ENCODE peak calls at places on chromosomes 5 and 9, in five cellular contexts. One of them, this sample, is unnamed.
A peak's percentile ranks its signal among the peaks of the same experiment; 100 is the strongest.

GRCh38 chr5:115168829-115169391 is 798 bp downstream of the TRIM36 start:
- DNase-seq in H9: peak; percentile 37
- DNase-seq in mesendoderm: peak; percentile 39
- DNase-seq in H1: no peak
- DNase-seq in IMR-90: no peak
- DNase-seq in this sample: peak; percentile 44

GRCh38 chr5:13659391-13659790 is 285.1 kb downstream of the DNAH5 start:
- DNase-seq in H9: no peak
- DNase-seq in mesendoderm: no peak
- DNase-seq in H1: no peak
- DNase-seq in IMR-90: peak; percentile 63
- DNase-seq in this sample: no peak

GRCh38 chr5:44665101-44665701 is 143.5 kb upstream of the MRPS30 start:
- DNase-seq in H9: no peak
- DNase-seq in mesendoderm: no peak
- DNase-seq in H1: no peak
- DNase-seq in IMR-90: no peak
- DNase-seq in this sample: no peak

GRCh38 chr9:110040788-110041187 is 167.2 kb downstream of the C9orf152 start:
- DNase-seq in H9: no peak
- DNase-seq in mesendoderm: no peak
- DNase-seq in H1: no peak
- DNase-seq in IMR-90: peak; percentile 90
- DNase-seq in this sample: no peak

GRCh38 chr9:121640076-121640475 is 11.4 kb upstream of the DAB2IP start:
- DNase-seq in H9: peak; percentile 69
- DNase-seq in mesendoderm: peak; percentile 73
- DNase-seq in H1: no peak
- DNase-seq in IMR-90: peak; percentile 17
- DNase-seq in this sample: no peak

GRCh38 chr9:128049788-128050187 is 17.3 kb downstream of the NAIF1 start:
- DNase-seq in H9: no peak
- DNase-seq in mesendoderm: peak; percentile 57
- DNase-seq in H1: no peak
- DNase-seq in IMR-90: no peak
- DNase-seq in this sample: no peak

GRCh38 chr9:93651521-93651950 is 75.2 kb downstream of the PHF2 start:
- DNase-seq in H9: no peak
- DNase-seq in mesendoderm: no peak
- DNase-seq in H1: no peak
- DNase-seq in IMR-90: no peak
- DNase-seq in this sample: no peak

GRCh38 chr5:171710451-171711024 is 75.1 kb upstream of the SMIM23 start:
- DNase-seq in H9: peak; percentile 31
- DNase-seq in mesendoderm: no peak
- DNase-seq in H1: no peak
- DNase-seq in IMR-90: no peak
- DNase-seq in this sample: no peak

GRCh38 chr5:84518370-84518769 is 133.7 kb upstream of the EDIL3 start:
- DNase-seq in H9: no peak
- DNase-seq in mesendoderm: no peak
- DNase-seq in H1: no peak
- DNase-seq in IMR-90: no peak
- DNase-seq in this sample: no peak

GRCh38 chr9:110895141-110895912 is 142.9 kb downstream of the LPAR1 start:
- DNase-seq in H9: no peak
- DNase-seq in mesendoderm: no peak
- DNase-seq in H1: no peak
- DNase-seq in IMR-90: no peak
- DNase-seq in this sample: no peak

GRCh38 chr5:88474574-88474973 is 205.9 kb upstream of the TMEM161B start:
- DNase-seq in H9: no peak
- DNase-seq in mesendoderm: no peak
- DNase-seq in H1: no peak
- DNase-seq in IMR-90: no peak
- DNase-seq in this sample: no peak

GRCh38 chr5:81424728-81425127 is 30.8 kb upstream of the ACOT12 start:
- DNase-seq in H9: no peak
- DNase-seq in mesendoderm: no peak
- DNase-seq in H1: no peak
- DNase-seq in IMR-90: peak; percentile 77
- DNase-seq in this sample: no peak

GRCh38 chr9:2132484-2133082 is 117.4 kb downstream of the SMARCA2 start:
- DNase-seq in H9: no peak
- DNase-seq in mesendoderm: peak; percentile 68
- DNase-seq in H1: no peak
- DNase-seq in IMR-90: peak; percentile 54
- DNase-seq in this sample: peak; percentile 17

GRCh38 chr9:91034976-91035824 is 233.6 kb downstream of the SYK start:
- DNase-seq in H9: no peak
- DNase-seq in mesendoderm: no peak
- DNase-seq in H1: no peak
- DNase-seq in IMR-90: no peak
- DNase-seq in this sample: no peak

GRCh38 chr5:4100739-4101138 is 505.1 kb downstream of the IRX1 start:
- DNase-seq in H9: no peak
- DNase-seq in mesendoderm: no peak
- DNase-seq in H1: no peak
- DNase-seq in IMR-90: no peak
- DNase-seq in this sample: no peak

GRCh38 chr5:14168139-14168792 is 25.1 kb downstream of the TRIO start:
- DNase-seq in H9: no peak
- DNase-seq in mesendoderm: no peak
- DNase-seq in H1: no peak
- DNase-seq in IMR-90: peak; percentile 51
- DNase-seq in this sample: no peak

GRCh38 chr9:134136117-134136996 is 475 bp downstream of the WDR5 start:
- DNase-seq in H9: no peak
- DNase-seq in mesendoderm: peak; percentile 51
- DNase-seq in H1: no peak
- DNase-seq in IMR-90: peak; percentile 13
- DNase-seq in this sample: peak; percentile 24

GRCh38 chr9:127949827-127950512 is 12.3 kb upstream of the DPM2 start:
- DNase-seq in H9: no peak
- DNase-seq in mesendoderm: no peak
- DNase-seq in H1: no peak
- DNase-seq in IMR-90: no peak
- DNase-seq in this sample: no peak

GRCh38 chr9:117178596-117179111 is 236.2 kb downstream of the ASTN2 start:
- DNase-seq in H9: no peak
- DNase-seq in mesendoderm: no peak
- DNase-seq in H1: no peak
- DNase-seq in IMR-90: peak; percentile 59
- DNase-seq in this sample: no peak

GRCh38 chr5:109479260-109479860 is 69.6 kb upstream of the PJA2 start:
- DNase-seq in H9: no peak
- DNase-seq in mesendoderm: no peak
- DNase-seq in H1: no peak
- DNase-seq in IMR-90: peak; percentile 34
- DNase-seq in this sample: no peak

GRCh38 chr9:7980691-7981289 is 181.2 kb upstream of the DMAC1 start:
- DNase-seq in H9: no peak
- DNase-seq in mesendoderm: peak; percentile 90
- DNase-seq in H1: no peak
- DNase-seq in IMR-90: no peak
- DNase-seq in this sample: no peak

GRCh38 chr9:113963017-113963620 is 87.0 kb downstream of the ZNF618 start:
- DNase-seq in H9: peak; percentile 67
- DNase-seq in mesendoderm: peak; percentile 73
- DNase-seq in H1: peak; percentile 31
- DNase-seq in IMR-90: peak; percentile 49
- DNase-seq in this sample: peak; percentile 30

GRCh38 chr5:103111458-103111857 is 8.5 kb downstream of the GIN1 start:
- DNase-seq in H9: no peak
- DNase-seq in mesendoderm: no peak
- DNase-seq in H1: no peak
- DNase-seq in IMR-90: no peak
- DNase-seq in this sample: no peak

GRCh38 chr9:20236676-20237075 is 385.6 kb downstream of the MLLT3 start:
- DNase-seq in H9: no peak
- DNase-seq in mesendoderm: no peak
- DNase-seq in H1: no peak
- DNase-seq in IMR-90: no peak
- DNase-seq in this sample: no peak

GRCh38 chr5:81225463-81225862 is 7.7 kb upstream of the CKMT2 start:
- DNase-seq in H9: no peak
- DNase-seq in mesendoderm: no peak
- DNase-seq in H1: no peak
- DNase-seq in IMR-90: no peak
- DNase-seq in this sample: no peak

GRCh38 chr5:1014346-1014745 is 5.7 kb downstream of the NKD2 start:
- DNase-seq in H9: no peak
- DNase-seq in mesendoderm: no peak
- DNase-seq in H1: no peak
- DNase-seq in IMR-90: no peak
- DNase-seq in this sample: no peak

GRCh38 chr5:41112486-41113455 is 41.6 kb upstream of the MROH2B start:
- DNase-seq in H9: no peak
- DNase-seq in mesendoderm: no peak
- DNase-seq in H1: no peak
- DNase-seq in IMR-90: peak; percentile 86
- DNase-seq in this sample: no peak

GRCh38 chr5:24621809-24622208 is 23.0 kb downstream of the CDH10 start:
- DNase-seq in H9: no peak
- DNase-seq in mesendoderm: peak; percentile 62
- DNase-seq in H1: no peak
- DNase-seq in IMR-90: no peak
- DNase-seq in this sample: no peak

GRCh38 chr5:56003179-56003578 is 8.4 kb upstream of the IL6ST start:
- DNase-seq in H9: no peak
- DNase-seq in mesendoderm: no peak
- DNase-seq in H1: no peak
- DNase-seq in IMR-90: peak; percentile 62
- DNase-seq in this sample: no peak

GRCh38 chr5:74916831-74917710 is 50.9 kb upstream of the FAM169A start:
- DNase-seq in H9: no peak
- DNase-seq in mesendoderm: no peak
- DNase-seq in H1: no peak
- DNase-seq in IMR-90: peak; percentile 48
- DNase-seq in this sample: no peak

GRCh38 chr5:138024117-138024516 is 8.8 kb downstream of the FAM13B start:
- DNase-seq in H9: no peak
- DNase-seq in mesendoderm: no peak
- DNase-seq in H1: no peak
- DNase-seq in IMR-90: peak; percentile 19
- DNase-seq in this sample: no peak

GRCh38 chr5:163894645-163895044 is 389.2 kb downstream of the MAT2B start:
- DNase-seq in H9: no peak
- DNase-seq in mesendoderm: no peak
- DNase-seq in H1: no peak
- DNase-seq in IMR-90: peak; percentile 94
- DNase-seq in this sample: no peak

GRCh38 chr5:84383816-84384603 is 670 bp downstream of the EDIL3 start:
- DNase-seq in H9: peak; percentile 85
- DNase-seq in mesendoderm: peak; percentile 71
- DNase-seq in H1: peak; percentile 49
- DNase-seq in IMR-90: peak; percentile 70
- DNase-seq in this sample: peak; percentile 67

GRCh38 chr5:56429110-56429561 is 196.0 kb upstream of the ANKRD55 start:
- DNase-seq in H9: no peak
- DNase-seq in mesendoderm: no peak
- DNase-seq in H1: no peak
- DNase-seq in IMR-90: no peak
- DNase-seq in this sample: no peak

GRCh38 chr5:132090107-132090506 is 16.5 kb downstream of the CSF2 start:
- DNase-seq in H9: no peak
- DNase-seq in mesendoderm: no peak
- DNase-seq in H1: no peak
- DNase-seq in IMR-90: peak; percentile 93
- DNase-seq in this sample: no peak

GRCh38 chr9:96317335-96317980 is 15.5 kb upstream of the HSD17B3 start:
- DNase-seq in H9: peak; percentile 59
- DNase-seq in mesendoderm: peak; percentile 72
- DNase-seq in H1: no peak
- DNase-seq in IMR-90: peak; percentile 70
- DNase-seq in this sample: peak; percentile 65

GRCh38 chr9:99666571-99666970 is 155.1 kb upstream of the NR4A3 start:
- DNase-seq in H9: no peak
- DNase-seq in mesendoderm: no peak
- DNase-seq in H1: no peak
- DNase-seq in IMR-90: no peak
- DNase-seq in this sample: no peak

GRCh38 chr9:18935521-18935920 is 97.5 kb downstream of the SAXO1 start:
- DNase-seq in H9: no peak
- DNase-seq in mesendoderm: no peak
- DNase-seq in H1: no peak
- DNase-seq in IMR-90: peak; percentile 57
- DNase-seq in this sample: no peak
- H3K23ac ChIP-seq in H9: no peak overlapping the region
- H3K23ac ChIP-seq in mesendoderm: no peak overlapping the region
- H3K23ac ChIP-seq in H1: no peak overlapping the region
- H3K23ac ChIP-seq in IMR-90: no peak overlapping the region
- H3K23ac ChIP-seq in this sample: no peak overlapping the region

DNA sequence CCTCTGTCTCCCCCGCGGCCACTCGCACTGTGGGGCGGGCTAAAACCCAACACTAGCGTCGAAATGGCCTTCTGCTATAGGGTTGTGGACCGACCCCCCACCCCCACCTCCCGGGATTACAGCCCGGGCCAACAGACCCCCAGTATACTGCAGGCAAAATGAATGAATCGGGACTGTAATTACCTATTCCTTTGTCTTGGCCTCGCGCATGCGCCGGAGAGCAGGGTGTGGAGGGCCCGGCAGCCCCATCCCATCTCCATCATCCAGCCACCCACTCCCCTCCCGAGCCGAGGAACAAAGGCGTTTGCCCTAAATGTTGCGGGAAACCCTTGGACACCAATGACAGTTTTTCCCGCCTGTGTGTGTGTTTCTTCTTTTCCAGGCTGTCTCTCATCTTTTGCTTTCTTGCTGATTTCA is 1.6 kb downstream of the BASP1 start:
- DNase-seq in H9: peak; percentile 75
- DNase-seq in mesendoderm: peak; percentile 87
- DNase-seq in H1: no peak
- DNase-seq in IMR-90: no peak
- DNase-seq in this sample: peak; percentile 64
- H3K23ac ChIP-seq in H9: no peak overlapping the region
- H3K23ac ChIP-seq in mesendoderm: no peak overlapping the region
- H3K23ac ChIP-seq in H1: no peak overlapping the region
- H3K23ac ChIP-seq in IMR-90: peak overlapping the region; percentile 84
- H3K23ac ChIP-seq in this sample: no peak overlapping the region

DNA sequence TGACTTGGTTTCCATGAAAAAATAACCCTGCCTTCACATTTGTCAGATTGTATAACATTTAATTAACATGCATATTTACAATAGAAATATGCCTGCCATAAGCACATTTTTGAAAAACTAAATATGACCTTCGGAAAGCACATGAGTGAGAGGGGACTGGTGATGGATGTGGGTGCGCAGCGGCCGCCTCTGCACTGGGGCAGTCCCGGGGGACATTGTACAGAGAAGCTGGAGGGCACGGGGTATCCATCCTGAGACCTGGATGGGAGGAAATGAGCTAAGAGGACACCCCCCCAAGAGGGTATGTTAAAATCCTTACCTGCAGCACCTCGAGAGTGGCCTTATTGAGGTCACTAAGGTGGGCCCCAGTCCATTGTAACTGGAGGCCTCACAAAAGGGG is 161.3 kb upstream of the IRX4 start:
- DNase-seq in H9: no peak
- DNase-seq in mesendoderm: no peak
- DNase-seq in H1: no peak
- DNase-seq in IMR-90: no peak
- DNase-seq in this sample: no peak
- H3K23ac ChIP-seq in H9: no peak overlapping the region
- H3K23ac ChIP-seq in mesendoderm: no peak overlapping the region
- H3K23ac ChIP-seq in H1: no peak overlapping the region
- H3K23ac ChIP-seq in IMR-90: no peak overlapping the region
- H3K23ac ChIP-seq in this sample: no peak overlapping the region

GRCh38 chr9:105886136-105886535 is 191.8 kb downstream of the TMEM38B start:
- DNase-seq in H9: no peak
- DNase-seq in mesendoderm: no peak
- DNase-seq in H1: no peak
- DNase-seq in IMR-90: no peak
- DNase-seq in this sample: no peak
- H3K23ac ChIP-seq in H9: no peak overlapping the region
- H3K23ac ChIP-seq in mesendoderm: no peak overlapping the region
- H3K23ac ChIP-seq in H1: no peak overlapping the region
- H3K23ac ChIP-seq in IMR-90: no peak overlapping the region
- H3K23ac ChIP-seq in this sample: no peak overlapping the region

This sample was measured in neuronal stem cell.